ENCODE peak calls at places on chromosome X, in six cellular contexts. L is NCI-H2081, N is sciatic nerve, E is foreskin keratinocyte, J is T-cell, D is esophagus muscularis mucosa. P is an unnamed sample.

GRCh38 chrX:119655125-119655524 is 37.8 kb downstream of the SEPTIN6 start:
- DNase-seq in L (no peak), N (no peak), E (peak; percentile 78), J (no peak), D (no peak), P (no peak)

GRCh38 chrX:82658492-82658891 is 849.6 kb upstream of the POU3F4 start:
- DNase-seq in L (no peak), N (no peak), E (no peak), J (no peak), D (no peak), P (no peak)

GRCh38 chrX:73852022-73852421 is 289.0 kb downstream of the CHIC1 start:
- DNase-seq in L (no peak), N (no peak), E (no peak), J (no peak), D (no peak), P (no peak)

GRCh38 chrX:2383735-2384134 is 117.0 kb downstream of the DHRSX start:
- DNase-seq in L (no peak), N (no peak), E (peak; percentile 78), J (no peak), D (no peak), P (no peak)

GRCh38 chrX:8084023-8084422 is 87.0 kb downstream of the VCX2 start:
- DNase-seq in L (peak; percentile 75), N (no peak), E (peak; percentile 28), J (no peak), D (no peak), P (no peak)

GRCh38 chrX:138034136-138034535 is 468.2 kb downstream of the ZIC3 start:
- DNase-seq in L (peak; percentile 11), N (no peak), E (no peak), J (no peak), D (no peak), P (no peak)

GRCh38 chrX:3514996-3515395 is 168.5 kb upstream of the MXRA5 start:
- DNase-seq in L (no peak), N (no peak), E (peak; percentile 15), J (no peak), D (no peak), P (no peak)

GRCh38 chrX:53004038-53004437 is 44.6 kb upstream of the GPR173 start:
- DNase-seq in L (no peak), N (no peak), E (no peak), J (no peak), D (no peak), P (no peak)

GRCh38 chrX:56233100-56233499 is 944 bp downstream of the KLF8 start:
- DNase-seq in L (no peak), N (no peak), E (peak; percentile 0), J (no peak), D (no peak), P (no peak)